ENCODE peak calls at places on chromosomes 11 and 22, in ten cellular contexts. R is sigmoid colon; Z is tibial artery; K is tibial nerve; E is CD8-positive, alpha-beta memory T cell; X is colonic mucosa; D is right lobe of liver; Y is CD4-positive, CD25-positive, alpha-beta regulatory T cell; B is cardiac muscle cell; N is small intestine. V is an unnamed sample. For H3K4me1 and H3K36me3, the result is how much of the 10 kb centered on the place peaks cover.

GRCh38 chr11:76664578-76665061 is 5.9 kb downstream of the LRRC32 start:
- DNase-seq in X (no peak), K (no peak), Y (peak), D (peak), E (no peak), Z (peak), B (no peak), N (no peak), R (peak), V (no peak)

GRCh38 chr11:75656044-75656726 is 12.7 kb downstream of the MAP6 start:
- DNase-seq in Z (no peak), E (no peak), R (no peak), B (no peak), D (no peak), Y (no peak), K (no peak), X (no peak), N (no peak), V (no peak)

GRCh38 chr11:44258190-44258489 is 51.8 kb downstream of the ALX4 start:
- DNase-seq in Z (no peak), N (no peak), X (no peak), E (no peak), Y (no peak), B (peak), D (no peak), K (no peak), R (no peak), V (no peak)

GRCh38 chr22:35641494-35642120 is 6.6 kb upstream of the APOL6 start:
- DNase-seq in E (no peak), D (no peak), X (no peak), R (peak), Y (no peak), N (no peak), K (no peak), Z (no peak), B (no peak), V (no peak)

GRCh38 chr22:29344137-29344536 is 28.6 kb upstream of the RASL10A start:
- DNase-seq in E (no peak), B (peak), D (peak), X (no peak), K (no peak), Z (no peak), R (peak), N (no peak), Y (no peak), V (no peak)

GRCh38 chr22:38220163-38220562 is 18.4 kb downstream of the MAFF start:
- DNase-seq in K (no peak), D (no peak), X (no peak), E (no peak), N (no peak), Z (no peak), Y (no peak), B (no peak), R (no peak), V (no peak)

GRCh38 chr11:113603277-113604059 is 102.6 kb downstream of the TMPRSS5 start:
- DNase-seq in E (no peak), Z (no peak), N (no peak), X (no peak), B (peak), K (no peak), R (no peak), Y (no peak), D (no peak), V (no peak)

GRCh38 chr11:65454311-65454695 is 31.7 kb downstream of the NEAT1 start:
- DNase-seq in D (peak), B (peak), Z (peak), K (no peak), N (no peak), X (no peak), Y (no peak), R (peak), E (no peak), V (no peak)

GRCh38 chr11:58829736-58830135 is 14.8 kb downstream of the GLYATL2 start:
- DNase-seq in D (no peak), R (no peak), K (no peak), E (no peak), Z (no peak), B (no peak), N (no peak), Y (no peak), X (no peak), V (no peak)

GRCh38 chr11:75442161-75442885 is 9.3 kb upstream of the KLHL35 start:
- DNase-seq in Y (no peak), Z (no peak), B (no peak), D (no peak), N (no peak), E (no peak), X (no peak), R (no peak), K (no peak), V (no peak)

GRCh38 chr11:2940930-2941821 is 12.0 kb upstream of the PHLDA2 start:
- DNase-seq in N (peak), R (peak), X (peak), E (no peak), K (no peak), B (no peak), D (peak), Z (peak), Y (no peak), V (no peak)

GRCh38 chr11:5203366-5203765 is 2.9 kb upstream of the OR51V1 start:
- DNase-seq in K (no peak), X (no peak), R (no peak), D (no peak), N (peak), B (no peak), E (no peak), Z (no peak), Y (no peak), V (no peak)

GRCh38 chr22:45424241-45424731 is 10.8 kb downstream of the RIBC2 start:
- DNase-seq in B (no peak), R (no peak), X (no peak), D (no peak), K (no peak), E (no peak), Z (peak), N (no peak), Y (no peak), V (no peak)

GRCh38 chr11:62687508-62688396 is 1.6 kb downstream of the LRRN4CL start:
- DNase-seq in X (no peak), N (no peak), K (no peak), Z (no peak), B (no peak), R (peak), D (no peak), Y (no peak), E (no peak), V (no peak)
- H3K4me1 ChIP-seq in X (under half), N (under half), K (under half), Z (under half), B (under half), R (under half), D (under half), Y (under half), E (under half), V (under half)

GRCh38 chr22:43964314-43964857 is 9.1 kb downstream of the SAMM50 start:
- DNase-seq in D (no peak), X (no peak), Y (no peak), K (no peak), Z (no peak), R (no peak), N (no peak), B (no peak), E (no peak), V (no peak)
- H3K36me3 ChIP-seq in D (under half), X (under half), Y (half or more), K (half or more), Z (half or more), R (half or more), N (under half), B (under half), E (under half), V (under half)

DNA sequence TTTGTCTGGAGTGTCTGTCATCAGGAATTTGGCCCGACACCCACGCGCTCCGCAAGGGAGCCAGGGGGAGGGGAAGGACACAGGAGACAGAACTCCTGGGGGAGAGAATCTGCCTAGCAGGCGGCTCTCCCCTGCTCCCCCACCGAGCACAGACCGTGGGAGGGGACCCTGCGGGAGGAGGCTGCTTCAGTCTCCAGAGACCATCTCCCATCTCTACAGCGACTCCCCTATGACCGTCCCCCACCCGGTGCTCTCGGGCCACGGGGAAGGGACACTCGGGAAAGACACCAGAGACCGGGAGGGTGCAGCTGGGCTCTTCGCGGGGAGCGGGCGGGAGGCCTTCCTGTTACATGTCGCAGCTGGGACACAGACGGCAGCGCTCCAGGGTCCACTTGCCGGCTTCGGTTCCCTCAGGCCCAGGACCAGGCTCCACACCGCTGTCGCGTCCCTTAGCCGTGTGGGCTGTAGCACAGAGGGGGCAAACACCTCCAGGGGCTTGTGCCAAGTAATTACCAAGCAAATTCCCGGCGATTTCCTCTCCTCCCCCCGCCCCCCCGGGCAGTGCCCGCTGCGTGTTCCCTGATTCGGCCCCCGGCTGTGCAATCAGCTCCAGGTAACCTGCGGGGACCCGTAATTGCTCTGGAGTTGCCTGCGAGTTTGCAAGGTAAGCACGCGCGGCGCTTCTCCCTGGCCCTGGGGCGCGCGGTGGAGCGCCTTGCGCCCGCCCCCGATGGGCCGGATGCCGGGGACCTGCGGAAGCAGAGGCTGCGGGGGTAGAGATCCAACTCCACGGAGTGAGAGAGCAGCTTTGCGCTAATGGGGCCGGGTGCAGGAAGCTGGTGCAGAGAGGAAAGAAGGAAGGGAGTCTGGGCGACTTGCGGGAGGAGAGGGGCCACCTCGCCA is 155.1 kb upstream of the CADM1 start:
- DNase-seq in Y (no peak), R (no peak), E (no peak), B (no peak), X (no peak), D (no peak), K (no peak), Z (no peak), N (peak), V (no peak)
- H3K4me3 ChIP-seq in Y (no peak), R (no peak), E (no peak), B (peak), X (peak), D (peak), K (peak), Z (peak), N (no peak), V (no peak)

DNA sequence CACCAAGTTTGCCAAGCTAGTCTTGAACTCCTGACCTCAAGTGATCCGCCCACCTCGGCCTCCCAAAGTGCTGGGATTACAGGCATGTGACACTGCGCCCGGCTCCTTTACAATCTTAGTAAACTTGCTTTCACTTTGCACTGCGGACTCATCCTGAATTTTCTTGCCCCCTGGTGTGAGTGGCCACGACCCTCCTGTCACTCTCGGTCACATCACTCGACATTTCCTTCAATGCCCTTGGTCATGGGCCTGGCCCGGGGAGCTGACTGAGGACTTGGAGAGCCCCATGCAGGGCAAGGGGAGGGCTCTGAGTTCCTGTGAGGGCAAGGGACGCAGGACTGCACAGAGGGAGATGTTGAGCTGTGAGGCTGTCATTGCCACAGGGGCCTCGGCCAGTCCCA is 21.4 kb downstream of the A4GALT start:
- DNase-seq in Z (no peak), Y (no peak), X (no peak), K (no peak), E (no peak), B (no peak), R (no peak), D (no peak), N (no peak), V (no peak)
- H3K4me1 ChIP-seq in Z (half or more), Y (under half), X (under half), K (under half), E (under half), B (under half), R (half or more), D (under half), N (under half), V (under half)

DNA sequence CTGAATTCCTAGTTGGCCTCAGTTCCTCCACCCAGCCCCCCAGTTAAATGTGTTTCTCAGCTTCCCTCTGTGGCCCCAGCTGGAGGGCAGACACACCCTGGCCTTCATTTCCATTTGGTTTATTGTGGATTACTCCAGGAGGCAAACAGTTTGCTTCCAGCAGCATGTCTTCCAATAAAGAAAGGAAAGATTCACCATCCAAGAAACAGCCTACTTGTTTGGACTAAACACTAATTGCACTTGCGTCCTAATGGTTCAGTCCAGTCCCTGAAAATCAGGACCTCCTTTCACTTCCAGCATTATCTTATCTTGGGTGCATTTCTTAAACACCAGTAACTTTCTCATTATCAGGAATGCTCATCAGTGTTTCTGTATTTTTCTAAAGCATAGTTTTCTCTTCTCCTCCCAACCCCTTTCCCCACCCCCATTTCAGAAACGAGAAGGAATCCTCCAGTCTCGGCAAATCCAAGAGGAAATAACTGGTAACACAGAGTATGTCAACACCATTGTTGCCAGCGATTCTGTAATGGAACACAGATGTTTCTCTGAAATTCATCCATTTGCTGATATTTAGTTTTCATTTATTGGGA is 130.9 kb downstream of the PARVA start:
- DNase-seq in Y (no peak), R (no peak), X (no peak), D (no peak), Z (no peak), B (peak), E (no peak), N (no peak), K (no peak), V (no peak)
- H3K36me3 ChIP-seq in Y (under half), R (under half), X (under half), D (under half), Z (half or more), B (under half), E (under half), N (under half), K (under half), V (under half)

GRCh38 chr11:120565436-120566155 is 54.0 kb downstream of the GRIK4 start:
- DNase-seq in R (peak), B (no peak), Z (peak), N (no peak), D (no peak), X (no peak), E (no peak), Y (no peak), K (no peak), V (no peak)
- H3K4me3 ChIP-seq in R (no peak), B (peak), Z (no peak), N (no peak), D (no peak), X (no peak), E (no peak), Y (no peak), K (no peak), V (no peak)

GRCh38 chr11:68332186-68332585 is 19.8 kb downstream of the LRP5 start:
- DNase-seq in N (no peak), Z (no peak), K (no peak), D (no peak), Y (no peak), X (no peak), B (no peak), E (no peak), R (no peak), V (no peak)
- H3K4me1 ChIP-seq in N (under half), Z (under half), K (under half), D (under half), Y (half or more), X (under half), B (under half), E (half or more), R (half or more), V (under half)

GRCh38 chr11:71486320-71486719 is 33.3 kb downstream of the NADSYN1 start:
- DNase-seq in R (peak), N (no peak), K (no peak), E (no peak), D (peak), X (no peak), B (no peak), Y (no peak), Z (no peak), V (no peak)

GRCh38 chr11:71483689-71484088 is 30.7 kb downstream of the NADSYN1 start:
- DNase-seq in K (no peak), R (peak), X (no peak), Y (no peak), N (no peak), B (no peak), D (peak), E (no peak), Z (peak), V (no peak)

GRCh38 chr11:71484248-71485062 is 31.5 kb downstream of the NADSYN1 start:
- DNase-seq in X (no peak), K (no peak), E (no peak), Z (peak), N (no peak), Y (no peak), B (no peak), R (peak), D (peak), V (no peak)

GRCh38 chr11:71485466-71485865 is 32.5 kb downstream of the NADSYN1 start:
- DNase-seq in K (no peak), Y (no peak), X (no peak), N (no peak), E (no peak), B (no peak), R (peak), D (peak), Z (no peak), V (no peak)

GRCh38 chr11:71485063-71485399 is 32.0 kb downstream of the NADSYN1 start:
- DNase-seq in B (no peak), X (no peak), Y (no peak), K (no peak), D (peak), R (peak), N (no peak), Z (no peak), E (no peak), V (no peak)
- H3K36me3 ChIP-seq in B (under half), X (under half), Y (half or more), K (half or more), D (under half), R (under half), N (under half), Z (half or more), E (under half), V (under half)